ENCODE peak calls at places on chromosomes 6 and 20, in six cellular contexts. One of them, this sample, is unnamed.

GRCh38 chr6:52590634-52590985 is 13.8 kb upstream of the TRAM2 start:
- DNase-seq in activated CD8-positive, alpha-beta memory T cell treated with anti-CD3 and anti-CD28 coated beads for 48 hours: no peak
- DNase-seq in GM12878: no peak
- DNase-seq in endodermal cell: no peak
- DNase-seq in central memory CD4-positive, alpha-beta T cell: no peak
- DNase-seq in AG08395: peak
- DNase-seq in this sample: no peak

GRCh38 chr6:31272431-31272830 is 539 bp upstream of the HLA-C start:
- DNase-seq in GM12878: no peak
- DNase-seq in AG08395: peak
- DNase-seq in endodermal cell: no peak
- DNase-seq in central memory CD4-positive, alpha-beta T cell: peak
- DNase-seq in activated CD8-positive, alpha-beta memory T cell treated with anti-CD3 and anti-CD28 coated beads for 48 hours: no peak
- DNase-seq in this sample: no peak

GRCh38 chr6:149031545-149032317 is 284.9 kb downstream of the UST start:
- DNase-seq in endodermal cell: no peak
- DNase-seq in AG08395: peak
- DNase-seq in central memory CD4-positive, alpha-beta T cell: no peak
- DNase-seq in GM12878: no peak
- DNase-seq in activated CD8-positive, alpha-beta memory T cell treated with anti-CD3 and anti-CD28 coated beads for 48 hours: no peak
- DNase-seq in this sample: no peak

GRCh38 chr20:33112547-33113386 is 33.3 kb downstream of the BPIFB4 start:
- DNase-seq in central memory CD4-positive, alpha-beta T cell: no peak
- DNase-seq in activated CD8-positive, alpha-beta memory T cell treated with anti-CD3 and anti-CD28 coated beads for 48 hours: no peak
- DNase-seq in GM12878: no peak
- DNase-seq in endodermal cell: no peak
- DNase-seq in AG08395: no peak
- DNase-seq in this sample: no peak

GRCh38 chr6:36028088-36028886 is 679 bp downstream of the MAPK14 start:
- DNase-seq in AG08395: no peak
- DNase-seq in central memory CD4-positive, alpha-beta T cell: no peak
- DNase-seq in GM12878: no peak
- DNase-seq in endodermal cell: peak
- DNase-seq in activated CD8-positive, alpha-beta memory T cell treated with anti-CD3 and anti-CD28 coated beads for 48 hours: peak
- DNase-seq in this sample: peak

GRCh38 chr6:13140972-13141371 is 187.4 kb downstream of the TBC1D7 start:
- DNase-seq in AG08395: no peak
- DNase-seq in central memory CD4-positive, alpha-beta T cell: no peak
- DNase-seq in activated CD8-positive, alpha-beta memory T cell treated with anti-CD3 and anti-CD28 coated beads for 48 hours: no peak
- DNase-seq in endodermal cell: no peak
- DNase-seq in GM12878: no peak
- DNase-seq in this sample: no peak

GRCh38 chr20:32457476-32457986 is 99.4 kb downstream of the ASXL1 start:
- DNase-seq in activated CD8-positive, alpha-beta memory T cell treated with anti-CD3 and anti-CD28 coated beads for 48 hours: no peak
- DNase-seq in endodermal cell: peak
- DNase-seq in central memory CD4-positive, alpha-beta T cell: no peak
- DNase-seq in GM12878: no peak
- DNase-seq in AG08395: peak
- DNase-seq in this sample: peak

GRCh38 chr20:48574383-48574782 is 253.4 kb downstream of the PREX1 start:
- DNase-seq in endodermal cell: peak
- DNase-seq in central memory CD4-positive, alpha-beta T cell: no peak
- DNase-seq in activated CD8-positive, alpha-beta memory T cell treated with anti-CD3 and anti-CD28 coated beads for 48 hours: no peak
- DNase-seq in AG08395: no peak
- DNase-seq in GM12878: no peak
- DNase-seq in this sample: peak

GRCh38 chr6:47168176-47168575 is 126.0 kb upstream of the ADGRF1 start:
- DNase-seq in activated CD8-positive, alpha-beta memory T cell treated with anti-CD3 and anti-CD28 coated beads for 48 hours: no peak
- DNase-seq in central memory CD4-positive, alpha-beta T cell: no peak
- DNase-seq in GM12878: no peak
- DNase-seq in AG08395: peak
- DNase-seq in endodermal cell: peak
- DNase-seq in this sample: peak

GRCh38 chr6:3913077-3913957 is 64.1 kb downstream of the FAM50B start:
- DNase-seq in GM12878: no peak
- DNase-seq in central memory CD4-positive, alpha-beta T cell: no peak
- DNase-seq in endodermal cell: peak
- DNase-seq in activated CD8-positive, alpha-beta memory T cell treated with anti-CD3 and anti-CD28 coated beads for 48 hours: no peak
- DNase-seq in AG08395: peak
- DNase-seq in this sample: peak

GRCh38 chr6:24766685-24767462 is 7.9 kb upstream of the GMNN start:
- DNase-seq in AG08395: peak
- DNase-seq in central memory CD4-positive, alpha-beta T cell: peak
- DNase-seq in activated CD8-positive, alpha-beta memory T cell treated with anti-CD3 and anti-CD28 coated beads for 48 hours: no peak
- DNase-seq in endodermal cell: no peak
- DNase-seq in GM12878: no peak
- DNase-seq in this sample: no peak

This sample was measured in SJCRH30.